ENCODE peak calls at places on chromosome 15, in four cellular contexts. D is stomach, C is HepG2, N is endothelial cell of umbilical vein. I is an unnamed sample.

GRCh38 chr15:92677998-92678397 is 22.4 kb upstream of the FAM174B start:
- DNase-seq in C (no peak), N (no peak), D (no peak), I (no peak)

GRCh38 chr15:97995881-97996603 is 35.5 kb downstream of the ARRDC4 start:
- DNase-seq in N (peak; percentile 16), C (no peak), D (peak; percentile 37), I (no peak)

GRCh38 chr15:73601449-73602425 is 31.5 kb downstream of the NPTN start:
- DNase-seq in D (no peak), C (peak; percentile 33), N (peak; percentile 53), I (peak; percentile 58)

GRCh38 chr15:48096813-48097212 is 24.0 kb upstream of the SLC24A5 start:
- DNase-seq in N (no peak), D (no peak), C (no peak), I (no peak)

GRCh38 chr15:36577082-36577481 is 2.3 kb upstream of the CDIN1 start:
- DNase-seq in D (no peak), C (no peak), N (no peak), I (no peak)

GRCh38 chr15:34850121-34850520 is 54.8 kb upstream of the ACTC1 start:
- DNase-seq in D (no peak), N (no peak), C (no peak), I (no peak)

GRCh38 chr15:85582719-85583089 is 202.3 kb downstream of the AKAP13 start:
- DNase-seq in C (no peak), D (peak; percentile 53), N (peak; percentile 98), I (no peak)

GRCh38 chr15:59158701-59159034 is 48.0 kb upstream of the LDHAL6B start:
- DNase-seq in D (peak; percentile 85), C (no peak), N (no peak), I (peak; percentile 83)

GRCh38 chr15:59847925-59848415 is 156.1 kb upstream of the FOXB1 start:
- DNase-seq in C (no peak), N (no peak), D (no peak), I (no peak)

GRCh38 chr15:59268199-59268979 is 61.7 kb downstream of the LDHAL6B start:
- DNase-seq in N (peak; percentile 54), C (no peak), D (no peak), I (no peak)

GRCh38 chr15:63166219-63166618 is 8.9 kb upstream of the RPS27L start:
- DNase-seq in D (no peak), C (no peak), N (no peak), I (no peak)

GRCh38 chr15:98077186-98077585 is 116.7 kb downstream of the ARRDC4 start:
- DNase-seq in N (no peak), D (no peak), C (no peak), I (no peak)

GRCh38 chr15:67533873-67534272 is 8.6 kb upstream of the MAP2K5 start:
- DNase-seq in D (no peak), C (no peak), N (no peak), I (no peak)

GRCh38 chr15:71103102-71103676 is 12.1 kb upstream of the THSD4 start:
- DNase-seq in C (peak; percentile 15), N (peak; percentile 38), D (peak; percentile 62), I (no peak)

GRCh38 chr15:25327671-25328070 is 111.2 kb downstream of the UBE3A start:
- DNase-seq in C (peak; percentile 23), N (no peak), D (no peak), I (no peak)

GRCh38 chr15:64979252-64979710 is 10.4 kb downstream of the SPG21 start:
- DNase-seq in D (no peak), C (no peak), N (no peak), I (no peak)

GRCh38 chr15:36632196-36632595 is 52.8 kb downstream of the CDIN1 start:
- DNase-seq in D (no peak), C (no peak), N (no peak), I (no peak)

GRCh38 chr15:59166156-59166555 is 40.5 kb upstream of the LDHAL6B start:
- DNase-seq in D (no peak), N (no peak), C (peak; percentile 38), I (no peak)

GRCh38 chr15:68326711-68327412 is 49.3 kb downstream of the FEM1B start:
- DNase-seq in N (no peak), C (no peak), D (no peak), I (no peak)

GRCh38 chr15:49242820-49243219 is 72.8 kb downstream of the GALK2 start:
- DNase-seq in C (no peak), N (no peak), D (no peak), I (no peak)

GRCh38 chr15:68592548-68592947 is 13.8 kb downstream of the CORO2B start:
- DNase-seq in D (no peak), N (no peak), C (no peak), I (no peak)

GRCh38 chr15:63764124-63764827 is 69.5 kb downstream of the HERC1 start:
- DNase-seq in D (no peak), N (no peak), C (no peak), I (no peak)

GRCh38 chr15:58701376-58701775 is 48.1 kb downstream of the ADAM10 start:
- DNase-seq in C (no peak), N (no peak), D (no peak), I (no peak)

GRCh38 chr15:59501531-59502113 is 63.6 kb downstream of the FAM81A start:
- DNase-seq in C (peak; percentile 72), D (peak; percentile 46), N (peak; percentile 72), I (no peak)

GRCh38 chr15:41873711-41874110 is 20.1 kb downstream of the SPTBN5 start:
- DNase-seq in N (no peak), D (no peak), C (no peak), I (no peak)

GRCh38 chr15:70198441-70199123 is 100.9 kb upstream of the TLE3 start:
- DNase-seq in C (no peak), N (no peak), D (no peak), I (no peak)

GRCh38 chr15:80066912-80067311 is 7.4 kb downstream of the ZFAND6 start:
- DNase-seq in N (no peak), C (no peak), D (no peak), I (no peak)

GRCh38 chr15:43211336-43211735 is 9.5 kb downstream of the EPB42 start:
- DNase-seq in C (no peak), D (no peak), N (no peak), I (no peak)

GRCh38 chr15:31262901-31263671 is 63.5 kb upstream of the KLF13 start:
- DNase-seq in C (no peak), N (no peak), D (peak; percentile 30), I (no peak)
- TF ChIP-seq POLR2AphosphoS5 in C (no peak), N (no peak), D (peak; percentile 18), I (no peak)

DNA sequence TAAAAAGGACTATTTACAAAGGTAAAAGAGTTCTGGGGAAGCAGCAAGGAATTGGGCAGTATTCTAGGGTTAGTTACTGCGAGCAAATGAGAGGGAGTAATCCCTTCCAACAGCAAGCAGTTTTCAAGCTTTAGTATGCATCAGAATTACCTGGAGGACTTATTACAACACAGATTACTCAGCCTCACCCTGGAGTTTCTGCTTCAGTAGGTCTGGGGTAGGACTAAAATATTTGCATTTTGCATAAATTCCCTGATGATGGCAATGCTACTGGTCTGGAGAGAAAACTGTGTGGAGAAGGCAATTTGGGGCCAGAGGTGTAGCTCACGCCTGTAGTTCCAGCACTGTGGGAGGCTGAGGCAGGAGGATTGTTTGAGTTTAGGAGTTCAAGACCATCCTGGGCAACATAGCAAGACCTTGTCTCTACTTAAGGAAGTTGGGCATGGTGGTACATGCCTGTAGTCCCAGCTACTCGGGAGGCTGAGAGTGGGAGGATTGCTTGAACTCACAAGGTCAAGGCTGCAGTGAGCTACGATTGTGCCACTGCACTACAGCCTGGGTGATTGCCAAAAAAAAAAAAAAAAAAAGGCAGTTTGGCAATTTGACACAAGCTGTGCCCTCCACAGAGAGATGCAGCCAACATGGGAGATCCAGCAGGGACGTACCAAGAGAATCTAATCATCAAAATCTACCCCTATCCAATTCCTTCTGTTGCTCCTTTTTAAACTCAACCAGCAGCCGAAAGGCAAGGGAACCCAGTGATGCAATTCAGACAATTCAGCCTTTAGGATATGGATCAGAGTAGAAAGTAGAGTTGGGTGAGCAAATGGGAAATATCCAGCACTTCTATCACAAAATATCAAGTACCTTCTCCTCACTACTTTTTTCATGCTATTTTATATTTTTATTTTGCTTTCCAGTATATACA is 27.1 kb upstream of the AP4E1 start:
- DNase-seq in C (peak; percentile 5), N (no peak), D (no peak), I (no peak)
- TF ChIP-seq POLR2A in C (no peak), N (no peak), D (no peak), I (no peak)

GRCh38 chr15:55909036-55909811 is 84.2 kb downstream of the NEDD4 start:
- DNase-seq in N (no peak), C (no peak), D (no peak), I (no peak)
- H3K27ac ChIP-seq in N (peak overlapping the region; percentile 1), C (no peak overlapping the region), D (no peak overlapping the region), I (no peak overlapping the region)

GRCh38 chr15:57438166-57438565 is 61.9 kb downstream of the CGNL1 start:
- DNase-seq in N (no peak), D (no peak), C (no peak), I (no peak)

GRCh38 chr15:57436961-57437360 is 60.7 kb downstream of the CGNL1 start:
- DNase-seq in N (no peak), D (no peak), C (no peak), I (no peak)

GRCh38 chr15:57436166-57436565 is 59.9 kb downstream of the CGNL1 start:
- DNase-seq in C (no peak), N (no peak), D (no peak), I (no peak)

GRCh38 chr15:57439128-57440030 is 63.1 kb downstream of the CGNL1 start:
- DNase-seq in C (no peak), N (no peak), D (no peak), I (no peak)

GRCh38 chr15:57437564-57437963 is 61.3 kb downstream of the CGNL1 start:
- DNase-seq in C (no peak), D (no peak), N (no peak), I (no peak)
- TF ChIP-seq POLR2AphosphoS5 in C (no peak), D (no peak), N (no peak), I (no peak)

GRCh38 chr15:81795899-81796298 is 249.9 kb downstream of the MEX3B start:
- DNase-seq in C (no peak), D (no peak), N (no peak), I (no peak)
- TF ChIP-seq POLR2A in C (no peak), D (no peak), N (no peak), I (no peak)